ENCODE peak calls at places on chromosomes 4 and X, in five cellular contexts. H is IMR-90, Y is endothelial cell of umbilical vein, U is endothelial cell, R is AG09319. S is an unnamed sample.

GRCh38 chr4:157052429-157053040 is 23.4 kb upstream of the GLRB start:
- DNase-seq in H (no peak), Y (no peak), U (no peak), R (no peak), S (no peak)

GRCh38 chr4:8516061-8516573 is 64.1 kb upstream of the GPR78 start:
- DNase-seq in H (no peak), Y (no peak), U (no peak), R (no peak), S (no peak)

GRCh38 chr4:56656346-56656643 is 24.8 kb downstream of the HOPX start:
- DNase-seq in H (no peak), Y (peak), U (peak), R (no peak), S (no peak)

GRCh38 chr4:94461506-94461905 is 9.8 kb downstream of the PDLIM5 start:
- DNase-seq in H (no peak), Y (no peak), U (no peak), R (no peak), S (no peak)

GRCh38 chrX:134377537-134377936 is 82.4 kb upstream of the HPRT1 start:
- DNase-seq in H (peak), Y (peak), U (no peak), R (peak), S (peak)

GRCh38 chr4:106369456-106370060 is 980 bp upstream of the GIMD1 start:
- DNase-seq in H (peak), Y (peak), U (peak), R (peak), S (peak)

GRCh38 chr4:66564901-66565648 is 894.8 kb upstream of the EPHA5 start:
- DNase-seq in H (peak), Y (no peak), U (no peak), R (peak), S (peak)

GRCh38 chr4:153290134-153290533 is 54.4 kb upstream of the MND1 start:
- DNase-seq in H (no peak), Y (peak), U (no peak), R (no peak), S (no peak)

GRCh38 chr4:147407261-147408045 is 73.4 kb upstream of the EDNRA start:
- DNase-seq in H (no peak), Y (no peak), U (no peak), R (no peak), S (no peak)

GRCh38 chr4:66169341-66169740 is 499.1 kb upstream of the EPHA5 start:
- DNase-seq in H (no peak), Y (peak), U (no peak), R (no peak), S (no peak)

GRCh38 chr4:13386405-13387107 is 97.6 kb downstream of the RAB28 start:
- DNase-seq in H (peak), Y (no peak), U (no peak), R (no peak), S (no peak)

GRCh38 chr4:67234296-67234695 is 311.0 kb downstream of the CENPC start:
- DNase-seq in H (no peak), Y (no peak), U (no peak), R (no peak), S (no peak)

GRCh38 chr4:58191086-58191485 is 1080.9 kb upstream of the IGFBP7 start:
- DNase-seq in H (no peak), Y (no peak), U (no peak), R (no peak), S (no peak)

GRCh38 chrX:118536687-118537461 is 41.3 kb downstream of the DOCK11 start:
- DNase-seq in H (peak), Y (peak), U (peak), R (no peak), S (no peak)

GRCh38 chrX:150767475-150768131 is 74.4 kb downstream of the MTMR1 start:
- DNase-seq in H (peak), Y (no peak), U (no peak), R (peak), S (peak)

GRCh38 chrX:47146121-47146935 is 1.3 kb downstream of the RBM10 start:
- DNase-seq in H (no peak), Y (no peak), U (no peak), R (no peak), S (no peak)

GRCh38 chr4:102511830-102512605 is 10.9 kb downstream of the NFKB1 start:
- DNase-seq in H (no peak), Y (no peak), U (no peak), R (no peak), S (no peak)
- TF ChIP-seq CTCF in H (no peak), Y (no peak), U (no peak), R (no peak), S (no peak)

GRCh38 chr4:108060164-108060563 is 70.5 kb downstream of the HADH start:
- DNase-seq in H (peak), Y (no peak), U (peak), R (no peak), S (peak)
- TF ChIP-seq CTCF in H (peak), Y (no peak), U (no peak), R (peak), S (peak)

GRCh38 chr4:111675746-111676145 is 469.5 kb upstream of the FAM241A start:
- DNase-seq in H (no peak), Y (no peak), U (no peak), R (no peak), S (no peak)
- TF ChIP-seq CTCF in H (no peak), Y (no peak), U (no peak), R (no peak), S (peak)

GRCh38 chr4:7391637-7392437 is 42.9 kb downstream of the PSAPL1 start:
- DNase-seq in H (no peak), Y (no peak), U (peak), R (no peak), S (no peak)

GRCh38 chr4:7390906-7391636 is 43.7 kb downstream of the PSAPL1 start:
- DNase-seq in H (no peak), Y (no peak), U (peak), R (no peak), S (no peak)

GRCh38 chr4:7394184-7394575 is 40.5 kb downstream of the PSAPL1 start:
- DNase-seq in H (no peak), Y (no peak), U (peak), R (no peak), S (no peak)

GRCh38 chr4:7393491-7394183 is 41.1 kb downstream of the PSAPL1 start:
- DNase-seq in H (no peak), Y (no peak), U (peak), R (no peak), S (no peak)

DNA sequence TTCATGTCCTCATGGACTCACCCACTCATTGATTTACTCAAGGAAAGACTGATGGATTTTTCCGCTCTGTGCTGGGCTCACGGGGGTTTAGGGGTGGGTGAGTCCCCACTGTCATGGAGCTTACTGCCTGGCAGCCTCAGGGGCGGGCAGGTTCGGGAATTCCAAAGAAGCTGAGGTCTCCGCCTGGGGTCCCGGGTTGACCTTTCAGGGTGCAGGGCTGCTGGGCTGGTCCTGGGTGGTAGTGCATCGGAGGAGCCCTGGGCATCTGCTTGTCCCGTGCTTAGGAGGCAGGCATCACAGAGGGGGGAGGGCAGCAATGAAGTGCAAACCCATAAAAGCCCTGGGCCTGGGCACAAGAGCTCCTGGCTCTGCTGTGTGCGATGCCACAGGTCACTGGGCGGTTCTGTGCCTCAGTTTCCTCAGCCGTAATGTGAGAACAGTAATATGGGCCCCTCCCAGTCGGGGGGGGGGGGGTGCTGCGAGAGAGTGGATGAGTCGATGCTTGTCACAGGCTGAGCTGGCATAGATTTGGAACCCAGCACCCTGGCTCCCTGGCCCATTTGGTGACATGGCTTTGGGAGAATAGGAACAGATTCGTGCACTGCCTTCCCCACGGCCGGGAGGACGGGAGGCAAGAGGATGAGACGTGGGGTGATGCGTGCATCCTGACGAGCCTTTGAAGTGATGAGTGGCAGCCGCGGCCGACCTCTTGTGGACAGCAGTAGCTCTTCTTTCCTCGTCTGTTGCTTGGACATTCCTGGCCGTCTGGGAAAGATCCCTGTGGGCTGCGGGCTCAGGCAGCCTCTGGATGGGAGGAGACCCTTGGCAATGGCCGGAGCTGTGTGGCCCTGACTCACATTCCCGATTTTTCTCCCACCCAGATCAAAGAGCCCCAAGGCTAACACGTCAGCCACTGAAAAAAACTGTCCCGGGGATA is 42.0 kb downstream of the PSAPL1 start:
- DNase-seq in H (peak), Y (no peak), U (peak), R (no peak), S (peak)
- TF ChIP-seq CTCF in H (no peak), Y (no peak), U (no peak), R (peak), S (peak)

DNA sequence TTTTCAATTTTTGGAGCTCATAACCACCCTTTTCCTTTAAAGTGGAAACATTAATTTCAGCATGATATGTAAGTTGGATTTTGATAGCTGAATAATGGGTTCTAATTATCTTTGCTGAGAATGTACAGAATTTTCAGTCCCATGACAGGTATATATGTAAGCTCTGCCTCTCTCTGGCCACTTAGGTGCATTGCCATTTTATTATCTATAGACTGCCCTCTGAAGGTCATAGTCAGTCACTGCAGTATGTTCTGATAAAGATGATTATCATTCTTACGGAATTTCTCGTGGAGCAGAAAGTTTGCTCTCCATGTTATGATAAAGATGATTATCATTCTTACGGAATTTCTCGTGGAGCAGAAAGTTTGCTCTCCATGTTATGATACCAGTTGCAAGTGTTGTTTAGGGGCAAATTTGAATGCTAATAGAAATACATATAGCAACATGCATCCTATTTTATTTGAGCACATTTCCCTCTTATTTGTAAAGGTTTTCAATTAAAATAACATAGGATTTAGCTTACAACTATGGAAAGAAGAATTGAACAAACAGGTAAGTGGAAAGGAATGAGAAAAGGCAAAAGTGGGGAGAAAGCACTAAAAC is 10.4 kb downstream of the AFP start:
- DNase-seq in H (peak), Y (peak), U (peak), R (peak), S (peak)
- TF ChIP-seq CTCF in H (peak), Y (peak), U (peak), R (peak), S (peak)

DNA sequence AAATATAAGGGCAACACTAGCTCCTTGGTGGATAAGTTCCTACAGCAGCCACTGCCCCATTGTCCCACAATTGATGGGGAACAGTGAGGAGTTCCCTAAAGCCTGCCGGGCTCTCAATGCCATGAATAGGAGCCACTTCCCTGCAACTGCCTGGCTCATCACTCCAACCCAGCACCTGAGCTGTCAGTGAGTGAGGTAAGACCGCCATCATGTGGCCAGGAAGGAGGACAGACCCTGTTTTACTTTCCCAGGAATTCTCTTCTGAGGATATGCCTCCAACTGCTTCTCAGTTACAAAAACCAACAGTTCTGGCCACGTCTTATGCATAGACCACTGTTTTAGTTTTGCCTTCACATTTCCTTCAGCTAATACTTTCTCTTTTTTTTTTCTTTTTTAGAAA is 45.5 kb downstream of the SRPX start:
- DNase-seq in H (peak), Y (peak), U (peak), R (no peak), S (peak)
- TF ChIP-seq CTCF in H (peak), Y (peak), U (peak), R (peak), S (peak)

GRCh38 chr4:167987285-167987684 is 105.1 kb upstream of the ANXA10 start:
- DNase-seq in H (no peak), Y (no peak), U (no peak), R (no peak), S (no peak)

GRCh38 chr4:167986044-167986443 is 106.3 kb upstream of the ANXA10 start:
- DNase-seq in H (no peak), Y (no peak), U (no peak), R (no peak), S (no peak)

GRCh38 chr4:167985565-167985964 is 106.8 kb upstream of the ANXA10 start:
- DNase-seq in H (no peak), Y (no peak), U (no peak), R (no peak), S (no peak)

DNA sequence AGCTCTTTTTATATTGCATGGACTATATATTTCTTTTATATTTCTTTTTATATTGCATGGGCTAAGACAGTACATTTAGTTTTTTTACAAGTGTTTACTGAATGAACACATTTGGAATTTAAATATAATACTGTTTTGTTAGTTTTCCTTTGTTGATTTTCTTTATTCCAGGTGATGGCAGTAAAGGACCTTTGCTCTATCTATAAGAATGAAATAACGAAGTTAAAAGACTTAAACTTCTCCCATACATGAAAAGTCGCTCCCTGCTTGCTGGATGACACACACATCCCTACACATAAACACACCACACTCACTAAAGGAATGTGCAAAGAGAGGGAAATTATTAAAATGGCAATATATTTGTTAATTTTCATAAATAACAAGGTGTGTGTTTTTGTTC is 102.5 kb upstream of the ANXA10 start:
- DNase-seq in H (no peak), Y (no peak), U (no peak), R (no peak), S (no peak)
- TF ChIP-seq CTCF in H (no peak), Y (no peak), U (no peak), R (no peak), S (peak)

GRCh38 chr4:4542824-4543485 is 1.1 kb upstream of the STX18 start:
- DNase-seq in H (no peak), Y (no peak), U (no peak), R (no peak), S (no peak)

GRCh38 chr4:4541040-4541631 is 712 bp downstream of the STX18 start:
- DNase-seq in H (peak), Y (peak), U (peak), R (no peak), S (peak)

GRCh38 chr4:4541661-4542570 is at the start of gene STX18:
- DNase-seq in H (peak), Y (peak), U (peak), R (peak), S (peak)
- TF ChIP-seq CTCF in H (no peak), Y (no peak), U (no peak), R (no peak), S (no peak)